ENCODE peak calls at places on chromosomes 12 and 14, in seven cellular contexts. D is NCI-H460, I is smooth muscle cell of the brain vasculature, M is HEK293T, O is NCI-H69, H is neural crest cell, V is mesendoderm. W is an unnamed sample.

GRCh38 chr14:65560340-65561027 is 148.0 kb downstream of the FUT8 start:
- DNase-seq in D (no peak), I (no peak), M (no peak), O (peak; percentile 93), H (no peak), V (no peak), W (no peak)

GRCh38 chr14:104265918-104266642 is 127.7 kb downstream of the KIF26A start:
- DNase-seq in D (no peak), I (no peak), M (no peak), O (no peak), H (no peak), V (no peak), W (no peak)

GRCh38 chr14:61616524-61617185 is 78.7 kb upstream of the HIF1A start:
- DNase-seq in D (no peak), I (no peak), M (no peak), O (no peak), H (no peak), V (no peak), W (no peak)

GRCh38 chr12:80100566-80100965 is 1.2 kb downstream of the OTOGL start:
- DNase-seq in D (no peak), I (no peak), M (no peak), O (no peak), H (no peak), V (no peak), W (no peak)

GRCh38 chr12:131747771-131748170 is 36.9 kb downstream of the SFSWAP start:
- DNase-seq in D (no peak), I (no peak), M (no peak), O (no peak), H (no peak), V (no peak), W (no peak)

GRCh38 chr12:119693511-119693910 is 25.6 kb downstream of the PRKAB1 start:
- DNase-seq in D (no peak), I (no peak), M (no peak), O (no peak), H (no peak), V (no peak), W (no peak)

GRCh38 chr14:63752449-63753169 is 24.7 kb upstream of the SGPP1 start:
- DNase-seq in D (no peak), I (no peak), M (no peak), O (peak; percentile 26), H (no peak), V (no peak), W (peak; percentile 79)

GRCh38 chr14:60204104-60204842 is 39.1 kb upstream of the DHRS7 start:
- DNase-seq in D (no peak), I (no peak), M (no peak), O (peak; percentile 81), H (no peak), V (no peak), W (no peak)

GRCh38 chr14:77086951-77087350 is 11.1 kb upstream of the CIPC start:
- DNase-seq in D (no peak), I (no peak), M (no peak), O (no peak), H (no peak), V (peak; percentile 63), W (no peak)

GRCh38 chr12:50086148-50086547 is 1.0 kb downstream of the SMARCD1 start:
- DNase-seq in D (no peak), I (no peak), M (no peak), O (no peak), H (no peak), V (peak; percentile 39), W (no peak)

GRCh38 chr12:24228980-24229730 is 279.7 kb upstream of the SOX5 start:
- DNase-seq in D (no peak), I (no peak), M (no peak), O (peak; percentile 67), H (no peak), V (no peak), W (no peak)

GRCh38 chr14:22263961-22264360 is 325.1 kb downstream of the DAD1 start:
- DNase-seq in D (no peak), I (no peak), M (no peak), O (no peak), H (no peak), V (peak; percentile 16), W (no peak)

GRCh38 chr14:71319646-71320045 is 412.4 kb downstream of the PCNX1 start:
- DNase-seq in D (no peak), I (no peak), M (peak; percentile 39), O (peak; percentile 71), H (peak; percentile 8), V (peak; percentile 53), W (no peak)

GRCh38 chr12:40300490-40300889 is 75.7 kb downstream of the LRRK2 start:
- DNase-seq in D (no peak), I (no peak), M (no peak), O (peak; percentile 2), H (no peak), V (no peak), W (no peak)